ENCODE peak calls at places on chromosomes 11 and 22, in six cellular contexts. I is mesenchymal stem cell, S is IMR-90, A is H9, T is neuronal stem cell, Y is H1. J is an unnamed sample.

GRCh38 chr11:3135491-3136440 is 29.3 kb downstream of the OSBPL5 start:
- DNase-seq in I (no peak), S (no peak), A (peak; percentile 69), T (peak; percentile 55), Y (no peak), J (no peak)

GRCh38 chr11:59247535-59248227 is 35.0 kb upstream of the MPEG1 start:
- DNase-seq in I (no peak), S (peak; percentile 7), A (no peak), T (no peak), Y (no peak), J (no peak)

GRCh38 chr11:130217133-130217631 is 57.6 kb downstream of the ST14 start:
- DNase-seq in I (no peak), S (no peak), A (no peak), T (no peak), Y (no peak), J (no peak)

GRCh38 chr22:21778705-21779363 is 43.2 kb upstream of the YPEL1 start:
- DNase-seq in I (peak; percentile 83), S (peak; percentile 90), A (no peak), T (no peak), Y (no peak), J (peak; percentile 17)

GRCh38 chr22:17063372-17064106 is 21.3 kb upstream of the IL17RA start:
- DNase-seq in I (no peak), S (no peak), A (no peak), T (no peak), Y (no peak), J (no peak)

GRCh38 chr11:8640305-8640932 is 42.0 kb downstream of the TRIM66 start:
- DNase-seq in I (no peak), S (no peak), A (peak; percentile 55), T (no peak), Y (no peak), J (no peak)

GRCh38 chr11:112881461-112881860 is 79.8 kb upstream of the NCAM1 start:
- DNase-seq in I (peak; percentile 38), S (no peak), A (peak; percentile 94), T (peak; percentile 78), Y (peak; percentile 7), J (no peak)

GRCh38 chr11:34044664-34045485 is 6.7 kb upstream of the CAPRIN1 start:
- DNase-seq in I (peak; percentile 89), S (peak; percentile 82), A (peak; percentile 54), T (no peak), Y (peak; percentile 23), J (peak; percentile 99)

GRCh38 chr11:63499874-63500273 is 6.0 kb upstream of the LGALS12 start:
- DNase-seq in I (no peak), S (no peak), A (no peak), T (no peak), Y (no peak), J (no peak)

GRCh38 chr11:42244376-42244775 is 784.9 kb upstream of the LRRC4C start:
- DNase-seq in I (no peak), S (no peak), A (no peak), T (no peak), Y (no peak), J (no peak)

GRCh38 chr11:35010656-35011055 is 94.2 kb downstream of the PDHX start:
- DNase-seq in I (no peak), S (no peak), A (no peak), T (no peak), Y (no peak), J (no peak)

GRCh38 chr11:110928373-110928772 is 216.1 kb upstream of the ARHGAP20 start:
- DNase-seq in I (no peak), S (no peak), A (no peak), T (no peak), Y (no peak), J (no peak)

GRCh38 chr11:130454495-130455262 is 6.2 kb downstream of the ADAMTS15 start:
- DNase-seq in I (peak; percentile 36), S (peak; percentile 76), A (no peak), T (no peak), Y (no peak), J (no peak)

GRCh38 chr22:36279219-36279666 is 26.3 kb downstream of the APOL1 start:
- DNase-seq in I (no peak), S (no peak), A (no peak), T (no peak), Y (no peak), J (no peak)

GRCh38 chr11:20501971-20502370 is 97.4 kb upstream of the SLC6A5 start:
- DNase-seq in I (no peak), S (no peak), A (no peak), T (no peak), Y (no peak), J (no peak)

GRCh38 chr22:40238425-40239344 is 61.0 kb downstream of the TNRC6B start:
- DNase-seq in I (peak; percentile 83), S (peak; percentile 74), A (no peak), T (no peak), Y (no peak), J (no peak)

GRCh38 chr11:6248248-6248647 is 9.4 kb downstream of the CNGA4 start:
- DNase-seq in I (peak; percentile 22), S (peak; percentile 25), A (no peak), T (no peak), Y (no peak), J (peak; percentile 71)

GRCh38 chr11:66112640-66113098 is 42.6 kb downstream of the PACS1 start:
- DNase-seq in I (peak; percentile 54), S (peak; percentile 76), A (no peak), T (no peak), Y (no peak), J (peak; percentile 18)

GRCh38 chr11:6703247-6704063 is 20.3 kb upstream of the MRPL17 start:
- DNase-seq in I (peak; percentile 76), S (peak; percentile 57), A (peak; percentile 57), T (peak; percentile 27), Y (no peak), J (peak; percentile 69)

GRCh38 chr11:74870485-74870884 is 78.4 kb downstream of the XRRA1 start:
- DNase-seq in I (peak; percentile 61), S (peak; percentile 66), A (no peak), T (no peak), Y (no peak), J (peak; percentile 21)

GRCh38 chr22:27987557-27987956 is 68.5 kb upstream of the PITPNB start:
- DNase-seq in I (peak; percentile 79), S (peak; percentile 93), A (peak; percentile 28), T (no peak), Y (no peak), J (no peak)

GRCh38 chr11:67698247-67698646 is 23.8 kb upstream of the ALDH3B2 start:
- DNase-seq in I (peak; percentile 6), S (no peak), A (peak; percentile 49), T (no peak), Y (no peak), J (no peak)

GRCh38 chr11:108654994-108655631 is 9.8 kb upstream of the DDX10 start:
- DNase-seq in I (peak; percentile 66), S (peak; percentile 56), A (no peak), T (no peak), Y (no peak), J (peak; percentile 46)

GRCh38 chr11:86761978-86762377 is 38.4 kb upstream of the PRSS23 start:
- DNase-seq in I (no peak), S (peak; percentile 72), A (no peak), T (no peak), Y (no peak), J (no peak)

GRCh38 chr11:67301951-67302516 is 1.3 kb upstream of the SSH3 start:
- DNase-seq in I (peak; percentile 85), S (peak; percentile 68), A (peak; percentile 80), T (no peak), Y (no peak), J (peak; percentile 72)

GRCh38 chr11:125167954-125168821 is 3.6 kb downstream of the PKNOX2 start:
- DNase-seq in I (peak; percentile 86), S (peak; percentile 88), A (no peak), T (no peak), Y (no peak), J (no peak)

DNA sequence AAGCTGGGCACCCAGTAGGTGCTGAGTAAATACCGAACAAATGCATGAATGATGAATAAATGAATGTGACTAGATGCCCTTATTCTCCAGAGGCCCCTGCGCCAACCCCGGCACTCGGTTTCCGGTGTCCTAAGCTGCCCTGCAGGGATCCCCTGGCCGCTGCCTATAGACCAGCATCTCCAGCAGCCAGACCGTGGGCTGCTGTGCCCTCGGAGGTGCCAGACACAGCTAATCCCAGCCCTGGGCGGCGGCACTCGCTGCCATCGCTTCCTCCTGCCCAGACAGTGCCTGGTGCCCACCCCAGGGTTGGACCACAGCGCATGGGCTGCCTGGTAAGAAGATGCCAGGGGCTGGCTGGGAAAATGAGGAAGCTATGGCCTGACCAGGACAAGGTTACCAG is 15.6 kb downstream of the CREB3L1 start:
- DNase-seq in I (no peak), S (no peak), A (no peak), T (no peak), Y (no peak), J (no peak)
- H3K4me1 ChIP-seq in I (peaks cover 61% of the 10 kb centered on the region), S (peaks cover 66% of the 10 kb centered on the region), A (peaks cover 18% of the 10 kb centered on the region), T (peaks cover 46% of the 10 kb centered on the region), Y (peaks cover 45% of the 10 kb centered on the region), J (peaks cover 60% of the 10 kb centered on the region)

DNA sequence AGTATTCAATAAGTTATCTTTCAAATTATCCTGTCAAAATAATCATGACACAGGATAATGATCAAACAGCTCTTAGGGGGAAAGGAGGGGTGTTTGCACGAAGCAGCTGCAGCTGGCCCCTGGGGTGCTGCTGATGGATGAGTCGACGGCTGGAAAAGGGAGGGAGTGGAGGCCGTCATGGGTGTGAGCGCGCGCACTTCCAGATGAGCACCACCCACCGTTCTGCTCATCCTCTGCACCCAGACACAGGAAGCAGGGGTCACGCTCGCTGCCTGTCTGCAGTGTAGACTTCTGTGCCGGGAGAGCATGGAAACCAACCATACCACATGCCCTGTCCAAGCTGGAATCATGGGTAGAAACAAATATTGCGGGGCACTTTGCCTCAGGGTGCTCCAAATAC is 802.2 kb downstream of the TBC1D22A start:
- DNase-seq in I (no peak), S (no peak), A (no peak), T (no peak), Y (no peak), J (no peak)
- H3K9me3 ChIP-seq in I (no peaks in the 10 kb centered on the region), S (peaks cover 42% of the 10 kb centered on the region), A (peaks cover 82% of the 10 kb centered on the region), T (no peaks in the 10 kb centered on the region), Y (peaks cover 73% of the 10 kb centered on the region), J (peaks cover 68% of the 10 kb centered on the region)

DNA sequence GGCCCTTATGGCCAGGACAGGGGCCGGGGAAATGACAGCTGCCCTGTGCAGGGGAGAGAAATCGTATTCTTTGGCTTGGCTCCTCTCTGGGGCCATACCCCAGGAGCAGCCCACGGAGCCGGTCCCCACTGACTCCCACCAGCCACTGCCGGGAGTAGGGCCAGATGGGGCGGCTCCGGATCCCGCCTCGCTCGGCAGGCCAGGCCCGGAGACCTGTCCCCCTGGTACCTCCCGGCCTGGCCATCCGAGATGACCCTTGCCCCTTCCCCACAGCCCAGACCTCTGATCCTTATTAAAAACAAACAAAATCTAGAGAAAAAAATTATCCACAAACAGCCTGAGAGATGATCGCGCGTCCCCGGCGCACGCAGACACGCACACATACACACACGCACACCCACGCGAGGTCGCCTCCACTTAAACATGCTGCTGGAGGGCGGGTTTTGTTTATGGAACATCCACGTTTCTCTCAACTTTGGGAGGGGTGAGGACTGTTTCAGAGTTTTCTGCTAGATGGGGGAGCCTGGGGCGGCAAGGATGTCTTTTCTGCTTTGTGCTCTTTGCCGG is 59.1 kb downstream of the IGLL1 start:
- DNase-seq in I (peak; percentile 86), S (peak; percentile 29), A (no peak), T (peak; percentile 36), Y (no peak), J (peak; percentile 36)
- H3K4ac ChIP-seq in I (peak overlapping the region; percentile 100), S (peak overlapping the region; percentile 81), A (no peak overlapping the region), T (peak overlapping the region; percentile 71), Y (no peak overlapping the region), J (peak overlapping the region; percentile 84)

DNA sequence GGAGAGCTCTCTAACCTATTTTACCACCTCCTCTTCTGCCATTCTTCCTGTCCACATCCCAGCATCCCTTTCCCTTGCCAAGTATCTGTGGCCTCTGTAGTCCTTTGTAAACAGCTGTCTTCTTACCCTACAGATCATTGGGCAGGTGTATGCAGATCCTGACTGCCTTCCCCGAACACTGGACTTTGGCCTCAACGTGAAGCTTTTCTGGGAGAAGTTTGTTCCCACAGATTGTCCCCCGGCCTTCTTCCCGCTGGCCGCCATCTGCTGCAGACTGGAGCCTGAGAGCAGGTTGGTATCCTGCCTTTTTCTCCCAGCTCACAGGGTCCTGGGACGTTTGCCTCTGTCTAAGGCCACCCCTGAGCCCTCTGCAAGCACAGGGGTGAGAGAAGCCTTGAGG is 17.3 kb downstream of the PIK3IP1 start:
- DNase-seq in I (no peak), S (no peak), A (no peak), T (no peak), Y (no peak), J (no peak)
- H3K4me1 ChIP-seq in I (peaks cover 34% of the 10 kb centered on the region), S (peaks cover 5% of the 10 kb centered on the region), A (peaks cover 6% of the 10 kb centered on the region), T (peaks cover 3% of the 10 kb centered on the region), Y (peaks cover 2% of the 10 kb centered on the region), J (peaks cover 26% of the 10 kb centered on the region)